ENCODE peak calls at places on chromosome 5, in four cellular contexts. W is fibroblast of lung, P is T-helper 1 cell, C is smooth muscle cell of the brain vasculature. S is an unnamed sample.

GRCh38 chr5:90473321-90474234 is 993 bp downstream of the MBLAC2 start:
- DNase-seq in W (peak), C (no peak), P (peak), S (peak)

GRCh38 chr5:52710972-52711596 is 76.6 kb upstream of the ITGA1 start:
- DNase-seq in C (no peak), W (peak), P (no peak), S (no peak)

GRCh38 chr5:9545959-9546851 is at the start of gene SEMA5A:
- DNase-seq in C (no peak), P (no peak), W (peak), S (peak)

GRCh38 chr5:172405226-172405625 is 49.1 kb downstream of the SH3PXD2B start:
- DNase-seq in P (no peak), C (no peak), W (no peak), S (no peak)

GRCh38 chr5:1951165-1951816 is 68.6 kb upstream of the IRX4 start:
- DNase-seq in W (no peak), C (no peak), P (no peak), S (no peak)

GRCh38 chr5:159310492-159310891 is 19.8 kb downstream of the IL12B start:
- DNase-seq in P (no peak), C (no peak), W (no peak), S (no peak)

GRCh38 chr5:167030500-167031120 is 1260.8 kb upstream of the WWC1 start:
- DNase-seq in W (no peak), P (no peak), C (no peak), S (no peak)

GRCh38 chr5:68344447-68345111 is 129.0 kb downstream of the PIK3R1 start:
- DNase-seq in W (peak), C (no peak), P (no peak), S (peak)

GRCh38 chr5:66882592-66883227 is 286.5 kb downstream of the MAST4 start:
- DNase-seq in P (no peak), W (peak), C (peak), S (no peak)

GRCh38 chr5:112417931-112418358 is 1.1 kb downstream of the EPB41L4A start:
- DNase-seq in C (no peak), W (no peak), P (no peak), S (no peak)

GRCh38 chr5:154309805-154310204 is 119.3 kb downstream of the GALNT10 start:
- DNase-seq in P (no peak), C (no peak), W (no peak), S (no peak)

GRCh38 chr5:67896312-67896985 is 319.1 kb upstream of the PIK3R1 start:
- DNase-seq in W (no peak), P (no peak), C (no peak), S (no peak)

GRCh38 chr5:166505546-166505945 is 1785.9 kb upstream of the WWC1 start:
- DNase-seq in C (no peak), P (no peak), W (no peak), S (peak)

GRCh38 chr5:69502375-69503143 is 10.0 kb downstream of the OCLN start:
- DNase-seq in W (peak), P (no peak), C (no peak), S (no peak)

S was measured in midbrain.